ENCODE peak calls at places on chromosomes 16 and 17, in ten cellular contexts. P is stimulated activated CD4-positive, alpha-beta T cell treated with anti-CD3 and anti-CD28 coated beads, Interleukin-1b, Interleukin-23, amount 100 ng/mL, for 48 hours; V is stimulated activated CD8-positive, alpha-beta memory T cell treated with anti-CD3 and anti-CD28 coated beads, Interleukin-12 subunit alpha, Interleukin-12 subunit beta, amount 100 ng/mL, for 1 hour; W is pulmonary artery endothelial cell; G is activated CD8-positive, alpha-beta memory T cell treated with anti-CD3 and anti-CD28 coated beads for 24 hours; B is GM10248; C is T-helper 1 cell; X is Caco-2; S is heart left ventricle; N is ovary. U is an unnamed sample.

GRCh38 chr17:81341347-81342061 is 46.4 kb upstream of the SLC38A10 start:
- DNase-seq in P (no peak), V (no peak), W (no peak), G (no peak), B (no peak), C (no peak), X (no peak), S (no peak), N (peak), U (no peak)

GRCh38 chr17:82772026-82772425 is 20.2 kb downstream of the TBCD start:
- DNase-seq in P (no peak), V (no peak), W (no peak), G (no peak), B (no peak), C (no peak), X (no peak), S (no peak), N (no peak), U (peak)

GRCh38 chr17:57957886-57958285 is 2.7 kb upstream of the CUEDC1 start:
- DNase-seq in P (no peak), V (no peak), W (no peak), G (no peak), B (no peak), C (no peak), X (peak), S (no peak), N (no peak), U (no peak)

GRCh38 chr16:58461640-58462039 is 38.3 kb upstream of the NDRG4 start:
- DNase-seq in P (no peak), V (no peak), W (no peak), G (no peak), B (no peak), C (no peak), X (no peak), S (no peak), N (no peak), U (no peak)

GRCh38 chr17:80910043-80910442 is 81.6 kb upstream of the CHMP6 start:
- DNase-seq in P (no peak), V (no peak), W (no peak), G (no peak), B (no peak), C (no peak), X (no peak), S (peak), N (no peak), U (no peak)

GRCh38 chr17:55266051-55266957 is 1.5 kb downstream of the HLF start:
- DNase-seq in P (no peak), V (no peak), W (no peak), G (peak), B (no peak), C (no peak), X (no peak), S (no peak), N (peak), U (no peak)

GRCh38 chr17:76710863-76711611 is at the start of gene MXRA7:
- DNase-seq in P (no peak), V (no peak), W (no peak), G (peak), B (peak), C (peak), X (peak), S (peak), N (peak), U (peak)

GRCh38 chr16:4176794-4177438 is 60.7 kb upstream of the ADCY9 start:
- DNase-seq in P (no peak), V (no peak), W (no peak), G (no peak), B (peak), C (no peak), X (peak), S (no peak), N (no peak), U (no peak)

GRCh38 chr16:67165121-67166034 is 833 bp downstream of the HSF4 start:
- DNase-seq in P (no peak), V (no peak), W (no peak), G (no peak), B (no peak), C (no peak), X (no peak), S (no peak), N (peak), U (no peak)

GRCh38 chr17:80649672-80650338 is 105.2 kb downstream of the RPTOR start:
- DNase-seq in P (peak), V (peak), W (peak), G (peak), B (peak), C (no peak), X (peak), S (peak), N (no peak), U (peak)

GRCh38 chr17:30589431-30589830 is 112.2 kb downstream of the GOSR1 start:
- DNase-seq in P (no peak), V (no peak), W (no peak), G (no peak), B (no peak), C (no peak), X (no peak), S (no peak), N (no peak), U (no peak)

GRCh38 chr17:2450016-2450650 is 49.3 kb upstream of the MNT start:
- DNase-seq in P (no peak), V (no peak), W (no peak), G (no peak), B (no peak), C (no peak), X (no peak), S (no peak), N (no peak), U (no peak)

U was measured in T47D.